ENCODE peak calls at places on chromosomes 12 and 14, in seven cellular contexts. G is aorta, Z is fibroblast of lung, P is PC-3, S is endothelial cell of umbilical vein, F is tibial artery, M is psoas muscle. N is an unnamed sample.

GRCh38 chr14:75286313-75286712 is 7.7 kb downstream of the FOS start:
- DNase-seq in G (no peak), Z (no peak), P (no peak), S (no peak), F (no peak), M (no peak), N (peak; percentile 73)

GRCh38 chr14:33404054-33404453 is 465.4 kb downstream of the NPAS3 start:
- DNase-seq in G (no peak), Z (peak; percentile 96), P (peak; percentile 91), S (peak; percentile 15), F (no peak), M (no peak), N (no peak)

GRCh38 chr12:85283560-85283959 is 3.5 kb downstream of the ALX1 start:
- DNase-seq in G (no peak), Z (no peak), P (no peak), S (no peak), F (no peak), M (no peak), N (no peak)

GRCh38 chr12:120292411-120292660 is 633 bp upstream of the RNU4-2 start:
- DNase-seq in G (no peak), Z (no peak), P (no peak), S (no peak), F (no peak), M (no peak), N (no peak)

GRCh38 chr12:123893276-123893675 is 79.4 kb downstream of the CCDC92 start:
- DNase-seq in G (no peak), Z (no peak), P (no peak), S (no peak), F (no peak), M (no peak), N (no peak)

GRCh38 chr14:51750542-51750941 is 98.8 kb downstream of the FRMD6 start:
- DNase-seq in G (no peak), Z (no peak), P (no peak), S (no peak), F (no peak), M (no peak), N (no peak)

GRCh38 chr14:103641181-103641580 is 12.2 kb downstream of the KLC1 start:
- DNase-seq in G (no peak), Z (peak; percentile 87), P (peak; percentile 64), S (no peak), F (no peak), M (no peak), N (no peak)

GRCh38 chr14:104818714-104819161 is 17.8 kb downstream of the ZBTB42 start:
- DNase-seq in G (peak; percentile 45), Z (no peak), P (no peak), S (no peak), F (peak; percentile 15), M (no peak), N (peak; percentile 59)

GRCh38 chr12:107398101-107398500 is 287.5 kb upstream of the PWP1 start:
- DNase-seq in G (no peak), Z (peak; percentile 30), P (no peak), S (no peak), F (no peak), M (no peak), N (no peak)

GRCh38 chr12:116673713-116674112 is 64.2 kb downstream of the SPRING1 start:
- DNase-seq in G (no peak), Z (no peak), P (peak; percentile 45), S (no peak), F (no peak), M (no peak), N (no peak)

GRCh38 chr14:47626151-47627035 is 49.0 kb downstream of the MDGA2 start:
- DNase-seq in G (peak; percentile 37), Z (no peak), P (no peak), S (no peak), F (no peak), M (no peak), N (peak; percentile 28)

GRCh38 chr12:56032006-56032405 is 9.7 kb upstream of the RPS26 start:
- DNase-seq in G (no peak), Z (no peak), P (no peak), S (no peak), F (no peak), M (no peak), N (no peak)

GRCh38 chr12:123531091-123531490 is 2.4 kb downstream of the RILPL1 start:
- DNase-seq in G (no peak), Z (no peak), P (no peak), S (peak; percentile 43), F (peak; percentile 43), M (peak; percentile 27), N (peak; percentile 59)

GRCh38 chr12:3150820-3151590 is 73.8 kb downstream of the TSPAN9 start:
- DNase-seq in G (no peak), Z (peak; percentile 70), P (no peak), S (peak; percentile 37), F (no peak), M (no peak), N (peak; percentile 55)

GRCh38 chr12:52132754-52133161 is 53.3 kb downstream of the SMIM41 start:
- DNase-seq in G (no peak), Z (no peak), P (no peak), S (no peak), F (no peak), M (no peak), N (no peak)

GRCh38 chr14:90193925-90194324 is 62.4 kb upstream of the PSMC1 start:
- DNase-seq in G (no peak), Z (no peak), P (no peak), S (no peak), F (no peak), M (no peak), N (no peak)

GRCh38 chr12:52213541-52214420 is 19.3 kb upstream of the KRT7 start:
- DNase-seq in G (peak; percentile 85), Z (peak; percentile 66), P (peak; percentile 96), S (peak; percentile 90), F (peak; percentile 65), M (peak; percentile 76), N (peak; percentile 85)

GRCh38 chr12:101074940-101075680 is 134.9 kb downstream of the SLC5A8 start:
- DNase-seq in G (no peak), Z (peak; percentile 52), P (peak; percentile 10), S (no peak), F (no peak), M (no peak), N (no peak)

GRCh38 chr14:93201155-93201704 is 5.6 kb downstream of the GON7 start:
- DNase-seq in G (no peak), Z (no peak), P (no peak), S (no peak), F (no peak), M (no peak), N (no peak)

GRCh38 chr12:52871291-52871961 is 22.6 kb upstream of the KRT78 start:
- DNase-seq in G (peak; percentile 63), Z (peak; percentile 79), P (peak; percentile 91), S (no peak), F (peak; percentile 55), M (no peak), N (peak; percentile 37)

GRCh38 chr14:50061664-50062437 is 54.5 kb downstream of the VCPKMT start:
- DNase-seq in G (peak; percentile 72), Z (peak; percentile 61), P (peak; percentile 63), S (peak; percentile 58), F (no peak), M (no peak), N (no peak)

GRCh38 chr14:60169722-60170121 is 4.5 kb upstream of the DHRS7 start:
- DNase-seq in G (no peak), Z (no peak), P (no peak), S (no peak), F (no peak), M (no peak), N (no peak)

GRCh38 chr12:1348606-1349005 is 245.8 kb downstream of the FBXL14 start:
- DNase-seq in G (no peak), Z (peak; percentile 15), P (no peak), S (no peak), F (no peak), M (no peak), N (no peak)

GRCh38 chr14:65024957-65025356 is 38.3 kb downstream of the FNTB start:
- DNase-seq in G (no peak), Z (no peak), P (no peak), S (no peak), F (no peak), M (no peak), N (no peak)

GRCh38 chr12:121805171-121805687 is 1.4 kb downstream of the SETD1B start:
- DNase-seq in G (peak; percentile 49), Z (no peak), P (peak; percentile 23), S (peak; percentile 37), F (no peak), M (peak; percentile 17), N (no peak)

DNA sequence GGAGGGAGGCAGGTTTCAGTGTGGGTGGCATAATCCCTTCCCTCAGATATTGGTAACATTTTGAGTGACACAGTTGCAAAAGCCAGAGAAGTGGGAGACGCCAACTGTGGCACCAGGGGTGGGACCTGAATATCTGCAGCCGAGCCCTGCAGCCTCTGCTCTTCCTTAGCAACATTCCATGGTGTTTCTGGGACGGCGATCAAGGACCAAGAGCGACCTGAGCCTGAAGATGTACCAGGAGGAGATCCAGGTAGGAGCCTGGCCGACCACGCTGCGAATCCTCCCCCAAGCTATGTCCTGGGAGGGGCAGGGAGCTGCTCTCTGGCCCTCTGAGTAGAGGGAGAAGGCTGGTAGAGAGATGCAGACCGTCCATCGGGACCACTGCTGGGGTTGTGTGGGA is 41.8 kb downstream of the SLC8B1 start:
- DNase-seq in G (no peak), Z (no peak), P (no peak), S (no peak), F (no peak), M (no peak), N (no peak)
- H3K9me3 ChIP-seq in G (no peaks in the 10 kb centered on the region), Z (no peaks in the 10 kb centered on the region), P (no peaks in the 10 kb centered on the region), S (no peaks in the 10 kb centered on the region), F (no peaks in the 10 kb centered on the region), M (no peaks in the 10 kb centered on the region), N (no peaks in the 10 kb centered on the region)

GRCh38 chr12:131004166-131004565 is 50.5 kb downstream of the ADGRD1 start:
- DNase-seq in G (peak; percentile 31), Z (no peak), P (no peak), S (no peak), F (no peak), M (no peak), N (no peak)
- H3K9me3 ChIP-seq in G (no peaks in the 10 kb centered on the region), Z (no peaks in the 10 kb centered on the region), P (no peaks in the 10 kb centered on the region), S (no peaks in the 10 kb centered on the region), F (no peaks in the 10 kb centered on the region), M (no peaks in the 10 kb centered on the region), N (no peaks in the 10 kb centered on the region)

DNA sequence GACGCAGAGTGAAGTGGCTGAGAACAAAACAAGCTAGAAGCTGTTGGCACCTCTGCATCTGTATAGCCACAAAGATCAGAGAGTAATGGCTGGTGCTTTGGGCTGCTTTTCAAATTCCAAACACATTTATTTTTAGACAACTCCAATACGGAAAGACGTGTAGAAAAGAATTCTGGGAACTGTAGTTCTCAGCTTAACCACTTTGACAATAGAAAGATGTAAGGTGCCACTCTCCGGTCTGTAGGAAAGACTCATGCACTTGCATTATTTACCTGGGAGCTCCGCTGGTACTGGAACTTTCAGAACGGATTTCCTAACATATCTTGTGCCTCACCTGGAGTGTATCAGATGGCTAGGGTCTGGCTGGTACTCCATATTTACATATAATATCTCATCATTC is 1.8 kb upstream of the OR4K2 start:
- DNase-seq in G (no peak), Z (no peak), P (no peak), S (no peak), F (no peak), M (no peak), N (no peak)
- H3K9me3 ChIP-seq in G (no peaks in the 10 kb centered on the region), Z (no peaks in the 10 kb centered on the region), P (no peaks in the 10 kb centered on the region), S (peaks cover 5% of the 10 kb centered on the region), F (no peaks in the 10 kb centered on the region), M (peaks cover 3% of the 10 kb centered on the region), N (no peaks in the 10 kb centered on the region)

DNA sequence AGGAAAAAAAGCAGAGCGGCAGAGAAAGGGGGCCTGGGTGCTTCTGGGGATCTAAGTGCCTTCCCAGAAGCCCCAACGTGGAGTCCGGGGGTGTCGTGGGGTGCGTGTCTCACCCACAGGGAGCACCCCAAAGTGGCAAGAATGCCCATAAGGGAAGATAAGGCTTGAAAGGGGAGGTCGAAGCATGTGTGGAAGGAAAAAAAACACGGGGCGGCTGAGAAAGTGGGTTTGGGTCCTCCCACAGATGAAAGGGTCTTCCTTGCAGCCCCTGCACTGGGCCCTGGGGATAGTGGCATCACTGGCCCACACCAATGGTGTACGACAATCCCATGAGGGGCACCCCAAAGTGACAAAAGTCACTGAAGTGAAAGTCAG is 275.5 kb downstream of the ALG10 start:
- DNase-seq in G (no peak), Z (no peak), P (no peak), S (no peak), F (no peak), M (peak; percentile 2), N (no peak)
- H3K9me3 ChIP-seq in G (no peaks in the 10 kb centered on the region), Z (no peaks in the 10 kb centered on the region), P (no peaks in the 10 kb centered on the region), S (peaks cover 2% of the 10 kb centered on the region), F (peaks cover 4% of the 10 kb centered on the region), M (no peaks in the 10 kb centered on the region), N (no peaks in the 10 kb centered on the region)